ENCODE peak calls at places on chromosomes 12 and 14, in six cellular contexts. V, K, T, Q, U and Y are unnamed samples.

GRCh38 chr12:109756457-109756856 is 42.8 kb downstream of the FAM222A start:
- DNase-seq in U (no peak), Q (no peak), K (no peak), V (no peak), T (no peak), Y (no peak)

GRCh38 chr12:57775044-57775443 is 2.6 kb downstream of the EEF1AKMT3 start:
- DNase-seq in K (no peak), V (no peak), Q (no peak), T (no peak), U (no peak), Y (no peak)

GRCh38 chr12:109182041-109182839 is 65.9 kb downstream of the ACACB start:
- DNase-seq in T (no peak), U (no peak), V (peak; percentile 34), K (no peak), Q (no peak), Y (no peak)

GRCh38 chr14:70700955-70701354 is 59.2 kb downstream of the TTC9 start:
- DNase-seq in U (no peak), V (no peak), Q (no peak), T (no peak), K (no peak), Y (no peak)

GRCh38 chr12:127126260-127126628 is 1140.7 kb upstream of the TMEM132C start:
- DNase-seq in K (no peak), T (no peak), V (no peak), Q (no peak), U (no peak), Y (no peak)

GRCh38 chr12:69136931-69137613 is 102.3 kb upstream of the CPSF6 start:
- DNase-seq in T (no peak), Q (no peak), V (no peak), K (no peak), U (no peak), Y (no peak)

GRCh38 chr12:96812153-96812552 is 94.9 kb upstream of the NEDD1 start:
- DNase-seq in T (no peak), V (no peak), K (no peak), U (no peak), Q (no peak), Y (no peak)

GRCh38 chr14:34128665-34129064 is 177.8 kb upstream of the EGLN3 start:
- DNase-seq in T (no peak), U (no peak), V (no peak), Q (no peak), K (no peak), Y (no peak)